ENCODE peak calls at places on chromosomes 12 and 14, in seven cellular contexts. Y, H, V, K, F, M and U are unnamed samples.

GRCh38 chr12:21759737-21760136 is 14.8 kb downstream of the KCNJ8 start:
- DNase-seq in Y (no peak), H (no peak), K (no peak), V (no peak), M (no peak), F (no peak), U (no peak)

GRCh38 chr14:61526405-61527312 is 168.7 kb upstream of the HIF1A start:
- DNase-seq in Y (no peak), V (no peak), H (no peak), F (no peak), K (no peak), M (peak; percentile 70), U (no peak)

GRCh38 chr12:106078358-106079025 is 60.3 kb downstream of the NUAK1 start:
- DNase-seq in F (no peak), H (no peak), V (no peak), K (peak; percentile 15), Y (peak; percentile 74), M (peak; percentile 77), U (peak; percentile 54)

GRCh38 chr12:13178568-13179158 is 17.9 kb upstream of the EMP1 start:
- DNase-seq in H (no peak), M (peak; percentile 74), F (no peak), V (no peak), Y (peak; percentile 44), K (no peak), U (no peak)

GRCh38 chr12:25186788-25187397 is 8.1 kb downstream of the DNAI7 start:
- DNase-seq in V (no peak), M (no peak), Y (no peak), H (no peak), F (no peak), K (no peak), U (no peak)

GRCh38 chr14:100587763-100588411 is 670 bp upstream of the BEGAIN start:
- DNase-seq in M (peak; percentile 38), Y (no peak), K (no peak), V (no peak), F (no peak), H (no peak), U (peak; percentile 45)

GRCh38 chr14:67541448-67542387 is 8.6 kb downstream of the PLEKHH1 start:
- DNase-seq in H (no peak), V (no peak), Y (no peak), M (no peak), F (no peak), K (peak; percentile 86), U (peak; percentile 52)

GRCh38 chr14:61596985-61597384 is 98.3 kb upstream of the HIF1A start:
- DNase-seq in K (no peak), F (no peak), V (no peak), Y (no peak), M (no peak), H (no peak), U (no peak)

GRCh38 chr12:92619730-92620684 is 82.8 kb upstream of the PLEKHG7 start:
- DNase-seq in F (no peak), V (no peak), K (no peak), Y (no peak), M (no peak), H (no peak), U (peak; percentile 17)

GRCh38 chr12:66539451-66539850 is 139.4 kb downstream of the GRIP1 start:
- DNase-seq in F (no peak), H (no peak), M (no peak), Y (no peak), K (no peak), V (no peak), U (no peak)

GRCh38 chr14:100533647-100534485 is 53.4 kb downstream of the BEGAIN start:
- DNase-seq in K (peak; percentile 22), V (peak; percentile 0), Y (peak; percentile 3), F (no peak), H (peak; percentile 1), M (peak; percentile 65), U (no peak)

GRCh38 chr12:127485528-127485927 is 781.4 kb upstream of the TMEM132C start:
- DNase-seq in H (no peak), Y (no peak), F (no peak), M (no peak), K (peak; percentile 13), V (no peak), U (no peak)

GRCh38 chr12:2627343-2628191 is 167.2 kb upstream of the FKBP4 start:
- DNase-seq in K (no peak), V (no peak), H (no peak), M (no peak), Y (no peak), F (no peak), U (no peak)

GRCh38 chr12:127613056-127613455 is 653.9 kb upstream of the TMEM132C start:
- DNase-seq in K (no peak), Y (no peak), F (no peak), M (no peak), H (no peak), V (no peak), U (no peak)

GRCh38 chr12:64679487-64679983 is 69.2 kb downstream of the RASSF3 start:
- DNase-seq in Y (peak; percentile 69), V (peak; percentile 50), F (peak; percentile 57), K (peak; percentile 81), H (peak; percentile 57), M (peak; percentile 90), U (peak; percentile 62)

GRCh38 chr14:72957213-72957612 is 30.9 kb downstream of the DCAF4 start:
- DNase-seq in K (no peak), H (no peak), M (no peak), Y (no peak), F (no peak), V (no peak), U (no peak)

GRCh38 chr14:53509227-53509822 is 356.2 kb upstream of the DDHD1 start:
- DNase-seq in Y (peak; percentile 38), F (no peak), K (peak; percentile 37), M (peak; percentile 60), V (no peak), H (no peak), U (peak; percentile 11)

GRCh38 chr12:93762912-93763311 is 85.7 kb downstream of the CRADD start:
- DNase-seq in M (no peak), K (no peak), V (no peak), F (no peak), Y (no peak), H (no peak), U (no peak)

GRCh38 chr12:93759512-93760081 is 82.4 kb downstream of the CRADD start:
- DNase-seq in F (no peak), V (no peak), H (no peak), M (no peak), K (no peak), Y (no peak), U (no peak)

GRCh38 chr12:93760275-93760875 is 83.2 kb downstream of the CRADD start:
- DNase-seq in Y (no peak), K (no peak), M (no peak), V (no peak), F (no peak), H (no peak), U (no peak)

GRCh38 chr12:93763746-93764147 is 86.6 kb downstream of the CRADD start:
- DNase-seq in Y (no peak), K (no peak), F (no peak), M (no peak), V (no peak), H (no peak), U (no peak)

GRCh38 chr12:93762059-93762719 is 85.0 kb downstream of the CRADD start:
- DNase-seq in K (no peak), H (no peak), M (no peak), F (no peak), Y (no peak), V (no peak), U (no peak)
- H3K4me1 ChIP-seq in K (peaks cover 12% of the 10 kb centered on the region), H (peaks cover 12% of the 10 kb centered on the region), M (peaks cover 14% of the 10 kb centered on the region), F (peaks cover 7% of the 10 kb centered on the region), Y (peaks cover 70% of the 10 kb centered on the region), V (peaks cover 19% of the 10 kb centered on the region), U (peaks cover 31% of the 10 kb centered on the region)

GRCh38 chr14:77579760-77580159 is 36.7 kb downstream of the SPTLC2 start:
- DNase-seq in H (no peak), Y (no peak), F (no peak), M (no peak), V (no peak), K (no peak), U (no peak)

GRCh38 chr14:77580477-77580876 is 36.0 kb downstream of the SPTLC2 start:
- DNase-seq in K (no peak), F (no peak), H (no peak), Y (no peak), V (no peak), M (no peak), U (no peak)

GRCh38 chr14:77579065-77579464 is 37.4 kb downstream of the SPTLC2 start:
- DNase-seq in Y (no peak), M (no peak), K (no peak), H (no peak), F (no peak), V (no peak), U (no peak)

GRCh38 chr14:77582511-77582910 is 33.9 kb downstream of the SPTLC2 start:
- DNase-seq in M (no peak), F (no peak), H (no peak), V (no peak), Y (no peak), K (no peak), U (no peak)

GRCh38 chr14:77580964-77581505 is 35.4 kb downstream of the SPTLC2 start:
- DNase-seq in M (no peak), Y (no peak), F (no peak), K (no peak), H (no peak), V (no peak), U (no peak)
- H3K27ac ChIP-seq in M (no peak overlapping the region), Y (no peak overlapping the region), F (peak overlapping the region; percentile 6), K (peak overlapping the region; percentile 60), H (peak overlapping the region; percentile 49), V (peak overlapping the region; percentile 29), U (no peak overlapping the region)

GRCh38 chr12:14843425-14843887 is at the start of gene ART4:
- DNase-seq in Y (peak; percentile 36), V (no peak), H (no peak), K (no peak), F (no peak), M (peak; percentile 89), U (peak; percentile 73)
- H3K4me1 ChIP-seq in Y (peaks cover 55% of the 10 kb centered on the region), V (no peaks in the 10 kb centered on the region), H (no peaks in the 10 kb centered on the region), K (peaks cover 10% of the 10 kb centered on the region), F (peaks cover 9% of the 10 kb centered on the region), M (peaks cover 13% of the 10 kb centered on the region), U (no peaks in the 10 kb centered on the region)

GRCh38 chr14:34233619-34234018 is 228.4 kb downstream of the SPTSSA start:
- DNase-seq in Y (no peak), M (no peak), H (no peak), K (no peak), F (no peak), V (no peak), U (no peak)

GRCh38 chr14:34231626-34232025 is 230.4 kb downstream of the SPTSSA start:
- DNase-seq in F (no peak), V (no peak), M (no peak), Y (peak; percentile 16), H (no peak), K (peak; percentile 30), U (no peak)

GRCh38 chr14:34234258-34234657 is 227.8 kb downstream of the SPTSSA start:
- DNase-seq in M (peak; percentile 76), V (no peak), Y (peak; percentile 70), K (no peak), H (no peak), F (no peak), U (no peak)

GRCh38 chr14:34235635-34236300 is 226.3 kb downstream of the SPTSSA start:
- DNase-seq in Y (no peak), V (no peak), K (no peak), F (no peak), M (no peak), H (no peak), U (no peak)

DNA sequence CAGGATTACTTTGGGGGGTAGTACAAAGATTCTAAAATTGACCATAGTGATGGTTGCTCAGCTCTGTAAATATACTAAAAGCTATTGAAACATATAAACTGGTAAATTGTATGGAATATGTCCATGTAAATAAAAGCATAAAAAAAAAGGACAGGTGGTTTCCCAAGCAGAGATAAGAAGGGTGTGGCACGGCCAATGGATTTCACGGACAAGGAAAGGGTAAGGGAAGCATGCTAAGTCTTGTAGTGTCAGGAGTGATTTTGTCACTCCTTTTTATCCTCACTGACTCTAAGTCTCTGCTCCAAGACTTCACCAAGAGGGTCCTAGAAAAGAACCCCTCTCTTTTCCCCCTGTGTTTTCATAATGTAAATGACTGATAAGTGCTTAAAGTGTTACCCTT is 229.2 kb downstream of the SPTSSA start:
- DNase-seq in M (no peak), V (no peak), F (no peak), K (peak; percentile 56), H (no peak), Y (no peak), U (no peak)
- H3K27ac ChIP-seq in M (no peak overlapping the region), V (no peak overlapping the region), F (no peak overlapping the region), K (peak overlapping the region; percentile 67), H (no peak overlapping the region), Y (no peak overlapping the region), U (no peak overlapping the region)